ENCODE peak calls at places on chromosomes 13 and 19, in nine cellular contexts. H, L, K, M, W, U, R, E and Q are unnamed samples.

GRCh38 chr19:8571006-8571411 is 6.2 kb downstream of the MYO1F start:
- DNase-seq in H (no peak), L (peak; percentile 47), M (no peak), E (peak; percentile 2), W (no peak), U (peak; percentile 87), R (peak; percentile 38), K (no peak), Q (no peak)

GRCh38 chr19:46180701-46181385 is 32.8 kb downstream of the IGFL2 start:
- DNase-seq in M (no peak), U (peak; percentile 82), L (no peak), W (no peak), K (no peak), H (peak; percentile 54), E (peak; percentile 66), R (no peak), Q (no peak)

GRCh38 chr13:30738526-30738925 is 3.2 kb downstream of the ALOX5AP start:
- DNase-seq in H (no peak), U (no peak), W (no peak), K (no peak), E (no peak), L (no peak), M (no peak), R (no peak), Q (no peak)

GRCh38 chr19:53908106-53908932 is 759 bp upstream of the CACNG7 start:
- DNase-seq in H (no peak), E (peak; percentile 19), U (peak; percentile 58), K (peak; percentile 83), R (peak; percentile 32), L (no peak), W (peak; percentile 8), M (no peak), Q (peak; percentile 62)

GRCh38 chr13:53357582-53357981 is 329.0 kb downstream of the OLFM4 start:
- DNase-seq in R (no peak), W (no peak), E (no peak), M (no peak), K (no peak), L (no peak), U (no peak), H (no peak), Q (no peak)

GRCh38 chr19:11269408-11269807 is 7.1 kb upstream of the DOCK6 start:
- DNase-seq in E (peak; percentile 84), R (no peak), H (no peak), L (no peak), W (no peak), M (no peak), U (peak; percentile 32), K (no peak), Q (no peak)

GRCh38 chr13:106152047-106152446 is 383.4 kb downstream of the EFNB2 start:
- DNase-seq in U (peak; percentile 66), E (peak; percentile 66), R (peak; percentile 69), K (no peak), H (no peak), W (no peak), L (no peak), M (no peak), Q (no peak)

GRCh38 chr19:10260141-10260584 is 8.1 kb downstream of the MRPL4 start:
- DNase-seq in U (peak; percentile 56), M (no peak), L (peak; percentile 19), E (peak; percentile 95), K (no peak), R (no peak), W (no peak), H (no peak), Q (no peak)

GRCh38 chr19:29506619-29506911 is 19.2 kb upstream of the VSTM2B start:
- DNase-seq in E (no peak), K (no peak), H (no peak), L (no peak), W (no peak), U (no peak), R (no peak), M (peak; percentile 27), Q (no peak)

GRCh38 chr13:98004107-98004506 is 50.6 kb downstream of the IPO5 start:
- DNase-seq in U (peak; percentile 25), M (no peak), E (peak; percentile 15), R (no peak), L (no peak), H (no peak), W (no peak), K (no peak), Q (no peak)

GRCh38 chr19:52685811-52686210 is 47.7 kb upstream of the ZNF83 start:
- DNase-seq in K (no peak), U (peak; percentile 42), M (no peak), R (no peak), L (no peak), H (no peak), E (no peak), W (no peak), Q (no peak)

GRCh38 chr19:15111758-15112157 is 4.6 kb downstream of the SYDE1 start:
- DNase-seq in U (no peak), H (no peak), E (no peak), M (no peak), K (no peak), W (no peak), R (no peak), L (no peak), Q (no peak)

GRCh38 chr19:16030964-16031871 is 45.1 kb upstream of the TPM4 start:
- DNase-seq in L (no peak), R (no peak), K (peak; percentile 14), E (no peak), H (no peak), W (no peak), U (no peak), M (peak; percentile 59), Q (no peak)

GRCh38 chr13:21453352-21454089 is 5.6 kb downstream of the ZDHHC20 start:
- DNase-seq in L (no peak), W (no peak), R (no peak), M (no peak), K (no peak), E (no peak), U (no peak), H (no peak), Q (no peak)